ENCODE peak calls at places on chromosomes 5 and 9, in eight cellular contexts. C, K, G, N, Q, J, Y and X are unnamed samples. For H3K4me1, the result is how much of the 10 kb centered on the place peaks cover.

GRCh38 chr5:66958984-66959641 is 237.5 kb downstream of the CD180 start:
- ATAC-seq in K (no peak), Q (peak), Y (peak), G (peak), C (peak), J (no peak), N (peak), X (peak)

GRCh38 chr9:738209-738915 is 103.1 kb upstream of the DMRT1 start:
- ATAC-seq in C (peak), Q (peak), Y (peak), N (no peak), G (peak), K (peak), J (no peak), X (peak)

GRCh38 chr9:93713716-93714115 is 137.3 kb downstream of the PHF2 start:
- ATAC-seq in G (no peak), Y (no peak), C (no peak), N (no peak), K (no peak), J (no peak), Q (no peak), X (no peak)

GRCh38 chr9:92964607-92964975 is 17.3 kb downstream of the FGD3 start:
- ATAC-seq in G (no peak), Q (peak), N (peak), J (peak), C (no peak), Y (no peak), K (no peak), X (no peak)

GRCh38 chr9:31519011-31519410 is 865.4 kb upstream of the ACO1 start:
- ATAC-seq in G (no peak), Y (no peak), K (no peak), C (no peak), Q (no peak), N (no peak), J (peak), X (no peak)

GRCh38 chr5:65646938-65647337 is 22.1 kb downstream of the SHLD3 start:
- ATAC-seq in Q (no peak), G (no peak), K (no peak), J (no peak), C (no peak), Y (no peak), N (no peak), X (no peak)

GRCh38 chr9:126788631-126789349 is 16.1 kb upstream of the ZBTB43 start:
- ATAC-seq in Y (no peak), Q (no peak), N (no peak), J (no peak), K (peak), G (no peak), C (peak), X (no peak)

GRCh38 chr9:132937463-132937901 is 6.9 kb downstream of the TSC1 start:
- ATAC-seq in K (no peak), C (no peak), Q (no peak), J (no peak), G (no peak), Y (peak), N (no peak), X (no peak)

GRCh38 chr5:94010814-94011213 is 269.4 kb upstream of the POU5F2 start:
- ATAC-seq in C (no peak), J (no peak), N (no peak), K (no peak), G (no peak), Q (no peak), Y (no peak), X (no peak)

GRCh38 chr5:10167806-10168205 is 81.9 kb downstream of the ATPSCKMT start:
- ATAC-seq in J (no peak), C (no peak), G (no peak), N (no peak), Q (no peak), K (no peak), Y (no peak), X (no peak)

GRCh38 chr9:18393340-18394130 is 80.4 kb upstream of the ADAMTSL1 start:
- ATAC-seq in C (peak), Q (peak), J (no peak), G (peak), Y (peak), K (peak), N (no peak), X (peak)

GRCh38 chr5:177494356-177495195 is 2.8 kb downstream of the PDLIM7 start:
- ATAC-seq in Q (no peak), J (peak), N (no peak), C (peak), Y (peak), K (peak), G (peak), X (peak)

GRCh38 chr5:138257583-138257982 is 16.8 kb downstream of the GFRA3 start:
- ATAC-seq in J (no peak), C (no peak), K (no peak), Y (no peak), Q (no peak), G (no peak), N (no peak), X (no peak)

GRCh38 chr5:178234753-178235599 is 2.4 kb upstream of the PHYKPL start:
- ATAC-seq in J (peak), Y (peak), N (peak), G (no peak), Q (no peak), K (peak), C (peak), X (no peak)

GRCh38 chr5:74915488-74915887 is 49.3 kb upstream of the FAM169A start:
- ATAC-seq in Y (no peak), N (no peak), Q (no peak), J (no peak), C (no peak), G (no peak), K (no peak), X (no peak)

GRCh38 chr5:168991311-168991710 is 309.6 kb downstream of the SLIT3 start:
- ATAC-seq in Y (no peak), C (peak), Q (no peak), J (no peak), N (no peak), G (no peak), K (no peak), X (no peak)

GRCh38 chr5:97019435-97020117 is 83.7 kb downstream of the LNPEP start:
- ATAC-seq in C (no peak), Y (no peak), K (no peak), G (no peak), Q (no peak), J (no peak), N (no peak), X (peak)

GRCh38 chr5:134540747-134541733 is 15.6 kb downstream of the JADE2 start:
- ATAC-seq in Y (no peak), G (no peak), J (peak), N (no peak), C (no peak), K (no peak), Q (no peak), X (no peak)

GRCh38 chr5:65062684-65063083 is 294.0 kb downstream of the CWC27 start:
- ATAC-seq in Q (peak), J (no peak), C (peak), Y (peak), K (no peak), G (peak), N (no peak), X (peak)

GRCh38 chr5:59724482-59725392 is 168.8 kb downstream of the PDE4D start:
- ATAC-seq in Q (peak), K (peak), J (peak), C (peak), Y (peak), N (peak), G (no peak), X (no peak)

GRCh38 chr5:157143127-157143959 is 678 bp upstream of the MED7 start:
- ATAC-seq in Y (peak), G (peak), K (peak), N (peak), C (peak), Q (peak), J (peak), X (peak)

GRCh38 chr5:157137691-157138090 is 5.0 kb downstream of the MED7 start:
- ATAC-seq in G (no peak), J (no peak), N (no peak), Y (no peak), C (no peak), Q (no peak), K (no peak), X (no peak)

DNA sequence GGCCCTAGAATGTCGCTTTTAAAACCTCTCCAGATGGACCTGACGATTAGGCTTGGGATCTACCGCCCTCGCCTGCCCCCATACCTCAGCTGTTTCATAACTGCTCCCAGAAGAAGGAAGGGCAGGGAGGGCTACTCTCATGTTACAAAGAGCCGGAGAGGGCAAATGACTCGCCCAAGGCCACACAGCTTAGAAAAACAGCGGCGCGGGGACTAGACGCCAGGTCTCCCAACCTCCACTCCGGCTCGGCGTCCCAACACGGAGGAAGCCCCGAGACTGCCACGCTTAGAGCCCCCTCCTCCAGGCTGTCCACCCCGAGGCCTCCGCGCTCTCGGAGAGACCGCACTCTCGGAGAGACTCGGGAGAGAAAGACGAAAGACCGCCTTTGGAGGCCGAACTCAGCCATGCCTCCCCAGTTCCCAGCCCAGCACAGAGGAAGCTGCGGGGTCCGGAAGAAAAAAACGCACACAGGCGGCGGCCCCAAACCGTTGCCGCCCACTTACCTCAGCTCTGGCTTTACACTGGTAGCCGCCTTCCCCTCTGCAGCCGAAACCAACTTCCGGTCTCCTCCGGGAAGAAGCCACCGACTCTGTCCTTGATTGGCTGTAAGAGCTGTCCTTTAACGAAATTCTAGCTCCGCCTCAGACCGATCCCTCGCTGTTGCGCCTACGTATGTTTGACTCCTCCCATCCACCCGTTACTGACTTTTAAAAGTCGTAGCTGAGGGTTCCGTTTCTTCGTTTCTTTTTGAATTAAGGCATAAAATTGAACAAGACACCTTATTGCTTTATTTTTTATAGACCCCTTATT is at the start of gene MED7:
- ATAC-seq in Y (peak), Q (peak), J (peak), N (peak), K (peak), G (peak), C (peak), X (peak)
- TF ChIP-seq POLR2A in Y (peak), Q (peak), J (peak), N (peak), K (peak), G (peak), C (peak), X (peak)

GRCh38 chr5:180811012-180811622 is 8.5 kb upstream of the MGAT1 start:
- ATAC-seq in Y (no peak), K (no peak), J (no peak), C (no peak), G (peak), N (no peak), Q (no peak), X (no peak)
- H3K4me1 ChIP-seq in Y (under half), K (under half), J (under half), C (under half), G (under half), N (under half), Q (half or more), X (under half)

DNA sequence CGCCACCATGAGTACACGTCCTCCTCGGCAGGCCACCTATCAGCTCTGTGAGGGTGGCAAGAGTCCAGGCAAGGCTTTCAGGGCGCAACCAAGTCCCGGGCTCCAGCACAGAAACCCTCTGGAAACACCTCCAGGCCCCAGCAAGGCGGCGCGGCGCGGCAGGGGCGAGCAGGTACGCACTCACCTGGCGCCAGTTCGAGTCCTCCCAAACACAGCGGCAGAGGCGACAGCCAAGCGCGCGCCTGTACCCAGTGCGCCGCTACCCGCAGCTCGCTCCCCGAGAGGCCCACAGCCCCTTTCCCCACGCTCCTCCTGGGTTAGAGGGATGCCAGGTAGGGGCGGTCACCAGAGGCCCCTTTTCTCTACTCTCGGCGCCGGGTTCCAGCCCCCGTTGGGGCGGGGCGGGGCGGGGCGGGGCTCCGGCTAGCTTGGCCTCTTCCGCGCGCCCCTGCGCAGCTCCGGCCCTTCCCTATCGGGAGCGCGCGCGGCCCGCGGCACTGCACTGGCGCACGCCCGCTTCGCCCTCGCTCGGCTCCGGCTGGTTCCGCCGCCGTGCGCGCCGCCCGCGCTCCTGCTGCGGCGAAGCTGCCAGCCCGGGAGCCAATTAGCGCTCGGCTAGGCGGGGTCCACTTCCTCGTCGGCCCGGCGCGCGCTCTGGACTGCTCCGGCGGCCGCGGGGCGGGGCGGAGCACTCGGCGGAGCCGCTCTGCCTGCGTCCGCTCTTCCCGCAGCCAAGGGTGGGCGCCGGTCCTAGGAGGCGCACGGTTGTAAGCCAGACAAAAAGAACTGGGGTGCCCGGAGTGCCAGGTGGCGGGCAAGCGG is at the start of the genes NMRK1 and OSTF1:
- ATAC-seq in G (peak), J (peak), Y (peak), K (peak), C (peak), N (peak), Q (peak), X (peak)
- TF ChIP-seq POLR2A in G (peak), J (peak), Y (peak), K (peak), C (peak), N (peak), Q (peak), X (peak)

DNA sequence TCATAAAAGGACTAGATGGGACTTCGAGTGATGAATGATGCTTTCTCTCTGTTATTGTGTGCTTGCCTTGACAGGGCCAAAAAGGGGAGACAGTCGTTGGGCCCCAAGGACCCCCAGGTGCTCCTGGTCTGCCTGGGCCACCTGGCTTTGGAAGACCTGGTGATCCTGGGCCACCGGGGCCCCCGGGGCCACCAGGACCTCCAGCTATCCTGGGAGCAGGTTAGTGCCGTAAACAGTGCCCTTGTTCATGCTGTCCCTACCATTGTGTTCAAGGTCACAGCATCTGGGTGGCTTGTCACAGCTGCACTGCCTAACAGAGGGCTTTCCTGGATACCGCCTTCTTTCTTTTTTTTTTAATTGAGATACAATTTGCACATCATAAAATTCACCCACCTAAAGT is 48.7 kb upstream of the TGFBR1 start:
- ATAC-seq in Y (no peak), N (no peak), Q (no peak), G (no peak), C (no peak), J (no peak), K (no peak), X (no peak)
- H3K4me1 ChIP-seq in Y (under half), N (under half), Q (under half), G (under half), C (under half), J (under half), K (under half), X (under half)

DNA sequence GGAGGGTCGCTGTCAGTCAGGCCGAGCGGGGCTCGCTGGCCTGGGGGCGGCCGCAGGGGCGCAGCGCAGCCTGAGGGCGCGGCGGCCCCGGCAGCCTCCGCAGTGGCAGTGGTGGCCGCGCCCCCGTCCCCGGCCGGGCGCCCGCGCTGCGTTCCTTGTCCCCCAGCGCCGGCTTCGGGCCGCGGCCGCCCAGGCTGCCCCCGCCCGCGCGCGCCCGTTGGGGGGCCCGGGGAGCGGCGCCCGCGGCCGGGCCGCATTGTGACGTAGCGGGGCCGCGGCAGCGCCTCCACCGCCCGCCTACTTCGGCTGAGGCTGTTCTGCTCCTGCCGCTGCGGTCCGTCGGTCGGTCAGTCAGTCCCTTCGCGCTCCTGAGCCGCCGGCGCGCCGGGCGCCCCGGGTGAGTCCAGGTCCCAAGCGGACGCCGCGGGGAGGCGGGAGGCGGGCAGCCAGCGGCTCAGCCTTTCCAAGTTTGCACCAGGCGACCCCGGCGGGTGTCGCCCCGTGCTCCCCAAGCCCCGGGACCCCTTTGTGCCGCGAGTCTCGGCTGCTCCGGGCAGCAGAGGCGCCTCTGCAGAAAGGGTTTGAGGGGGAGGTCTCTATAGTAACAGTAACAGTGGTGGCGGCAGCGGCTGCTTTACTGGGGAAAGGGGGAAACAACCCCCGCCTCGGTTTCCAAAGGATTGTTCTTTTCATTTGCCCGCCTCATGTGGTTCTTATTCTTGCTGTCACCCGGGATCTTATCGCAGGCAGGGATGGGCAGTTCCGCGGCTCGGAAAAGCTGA is at the start of gene SNCAIP:
- ATAC-seq in C (peak), G (peak), K (peak), N (peak), Q (peak), J (peak), Y (peak), X (peak)
- TF ChIP-seq POLR2A in C (no peak), G (no peak), K (no peak), N (no peak), Q (no peak), J (no peak), Y (no peak), X (no peak)

DNA sequence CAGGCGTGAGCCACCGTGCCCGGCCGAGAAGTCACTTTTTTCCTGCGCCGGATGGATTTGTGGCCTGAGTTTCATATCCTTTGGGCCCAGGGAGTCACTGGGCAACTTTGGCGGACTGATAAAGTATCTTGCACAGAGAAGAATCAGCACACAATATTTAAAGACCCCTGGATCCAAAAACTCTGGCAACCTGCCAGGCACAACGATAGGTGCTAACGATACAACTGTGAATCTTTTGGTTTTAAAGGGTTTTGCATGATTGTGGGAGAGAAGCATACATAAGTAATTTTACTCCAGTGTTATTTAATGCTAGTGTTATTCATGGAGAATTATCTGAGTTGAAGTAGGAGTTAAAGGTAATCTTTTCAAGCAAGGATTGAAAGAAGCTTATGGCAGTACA is 85.3 kb downstream of the TAF11L14 start:
- ATAC-seq in J (no peak), C (no peak), K (no peak), G (no peak), Y (no peak), Q (no peak), N (no peak), X (no peak)
- H3K4me1 ChIP-seq in J (under half), C (under half), K (under half), G (under half), Y (under half), Q (under half), N (under half), X (under half)

GRCh38 chr9:135907446-135908333 is at the start of gene CAMSAP1:
- ATAC-seq in C (peak), G (peak), Q (peak), N (peak), Y (peak), K (peak), J (peak), X (peak)
- TF ChIP-seq POLR2A in C (peak), G (no peak), Q (peak), N (peak), Y (peak), K (peak), J (peak), X (peak)

DNA sequence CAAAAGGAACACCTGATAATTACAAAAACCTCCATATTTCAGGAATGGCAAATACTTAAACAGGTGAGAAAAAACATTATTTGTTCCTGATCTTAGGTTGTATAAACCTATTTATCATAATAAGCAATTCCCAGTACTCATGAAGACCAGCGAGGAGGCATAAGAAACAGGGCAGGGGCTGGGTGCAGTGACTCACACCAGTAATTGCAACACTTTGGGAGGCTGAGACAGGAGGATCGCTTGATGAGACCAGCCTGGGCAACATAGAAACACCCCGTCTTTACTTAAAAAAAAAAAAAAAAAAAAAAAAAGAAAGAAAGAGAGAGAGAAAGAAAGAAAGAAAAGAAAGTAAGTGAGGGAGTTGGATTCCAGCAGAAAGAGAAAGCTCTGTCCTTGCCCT is 21.6 kb downstream of the CCNJL start:
- ATAC-seq in C (no peak), Y (no peak), K (no peak), J (no peak), G (no peak), N (no peak), Q (no peak), X (no peak)
- H3K4me1 ChIP-seq in C (under half), Y (under half), K (under half), J (under half), G (under half), N (under half), Q (under half), X (under half)